ENCODE peak calls at places on chromosomes 3 and 15, in six cellular contexts. Y is colonic mucosa, A is lower lobe of right lung, U is adrenal gland, I is body of pancreas, S is cardiac muscle cell. F is an unnamed sample.
A peak's percentile ranks its signal among the peaks of the same experiment; 100 is the strongest.

GRCh38 chr15:58545307-58546065 is 113.7 kb downstream of the LIPC start:
- DNase-seq in Y (no peak), I (no peak), A (no peak), U (no peak), S (no peak), F (no peak)

GRCh38 chr3:108125550-108126071 is 34.8 kb upstream of the CD47 start:
- DNase-seq in Y (no peak), A (no peak), I (no peak), U (no peak), S (no peak), F (no peak)

GRCh38 chr15:60651734-60652141 is 172.8 kb upstream of the ICE2 start:
- DNase-seq in A (no peak), Y (no peak), U (no peak), S (peak; percentile 34), I (no peak), F (peak; percentile 85)

GRCh38 chr15:67820992-67821783 is 4.1 kb upstream of the SKOR1 start:
- DNase-seq in U (peak; percentile 55), S (peak; percentile 89), I (peak; percentile 47), Y (peak; percentile 42), A (no peak), F (no peak)

GRCh38 chr3:14988988-14989394 is 41.6 kb downstream of the NR2C2 start:
- DNase-seq in I (no peak), Y (no peak), S (peak; percentile 7), A (no peak), U (no peak), F (peak; percentile 14)

GRCh38 chr3:196186661-196187573 is 24.3 kb downstream of the ZDHHC19 start:
- DNase-seq in Y (no peak), U (no peak), I (no peak), A (no peak), S (no peak), F (no peak)

GRCh38 chr3:153070153-153070868 is 91.7 kb upstream of the RAP2B start:
- DNase-seq in S (no peak), A (no peak), I (no peak), U (no peak), Y (no peak), F (no peak)

GRCh38 chr3:64443553-64444331 is 218.5 kb upstream of the PRICKLE2 start:
- DNase-seq in A (no peak), U (no peak), Y (peak; percentile 20), I (peak; percentile 15), S (no peak), F (no peak)

GRCh38 chr3:141972394-141972793 is 96.0 kb downstream of the ATP1B3 start:
- DNase-seq in A (no peak), Y (no peak), S (no peak), U (no peak), I (no peak), F (peak; percentile 49)

GRCh38 chr3:9409981-9410849 is 12.8 kb downstream of the SETD5 start:
- DNase-seq in U (no peak), A (no peak), I (no peak), S (no peak), Y (no peak), F (no peak)

GRCh38 chr3:186128158-186128557 is 19.3 kb upstream of the ETV5 start:
- DNase-seq in U (no peak), I (no peak), A (no peak), S (no peak), Y (no peak), F (no peak)

GRCh38 chr15:81411056-81411455 is 37.0 kb upstream of the TMC3 start:
- DNase-seq in A (no peak), I (no peak), S (no peak), Y (no peak), U (no peak), F (peak; percentile 62)

GRCh38 chr3:160893207-160893606 is 137.2 kb downstream of the PPM1L start:
- DNase-seq in I (no peak), U (no peak), A (no peak), S (no peak), Y (no peak), F (no peak)

GRCh38 chr15:63800739-63801138 is 33.0 kb downstream of the HERC1 start:
- DNase-seq in Y (no peak), A (no peak), U (no peak), S (no peak), I (no peak), F (no peak)

GRCh38 chr3:61521229-61521628 is 40.1 kb upstream of the PTPRG start:
- DNase-seq in S (no peak), Y (no peak), A (no peak), I (no peak), U (no peak), F (no peak)

GRCh38 chr15:81901323-81901722 is 144.5 kb downstream of the MEX3B start:
- DNase-seq in U (no peak), Y (no peak), I (no peak), A (no peak), S (no peak), F (no peak)

GRCh38 chr15:31304736-31305365 is 21.8 kb upstream of the KLF13 start:
- DNase-seq in S (no peak), U (no peak), Y (no peak), A (no peak), I (no peak), F (no peak)

GRCh38 chr3:42129014-42129953 is 38.1 kb downstream of the TRAK1 start:
- DNase-seq in U (no peak), S (no peak), I (peak; percentile 50), A (no peak), Y (no peak), F (no peak)

GRCh38 chr3:177944228-177944661 is 592.0 kb upstream of the KCNMB2 start:
- DNase-seq in Y (no peak), I (no peak), A (no peak), S (no peak), U (no peak), F (no peak)

GRCh38 chr3:177946515-177946914 is 589.7 kb upstream of the KCNMB2 start:
- DNase-seq in U (no peak), A (no peak), I (no peak), Y (no peak), S (no peak), F (no peak)

GRCh38 chr3:177947901-177948300 is 588.3 kb upstream of the KCNMB2 start:
- DNase-seq in S (no peak), Y (no peak), I (no peak), A (no peak), U (no peak), F (no peak)

GRCh38 chr3:177946965-177947364 is 589.3 kb upstream of the KCNMB2 start:
- DNase-seq in I (no peak), S (no peak), U (no peak), A (no peak), Y (no peak), F (no peak)

GRCh38 chr3:177945999-177946398 is 590.2 kb upstream of the KCNMB2 start:
- DNase-seq in I (no peak), Y (no peak), S (no peak), A (no peak), U (no peak), F (no peak)
- H3K9me3 ChIP-seq in I (no peaks in the 10 kb centered on the region), Y (no peaks in the 10 kb centered on the region), S (no peaks in the 10 kb centered on the region), A (no peaks in the 10 kb centered on the region), U (no peaks in the 10 kb centered on the region), F (no peaks in the 10 kb centered on the region)

DNA sequence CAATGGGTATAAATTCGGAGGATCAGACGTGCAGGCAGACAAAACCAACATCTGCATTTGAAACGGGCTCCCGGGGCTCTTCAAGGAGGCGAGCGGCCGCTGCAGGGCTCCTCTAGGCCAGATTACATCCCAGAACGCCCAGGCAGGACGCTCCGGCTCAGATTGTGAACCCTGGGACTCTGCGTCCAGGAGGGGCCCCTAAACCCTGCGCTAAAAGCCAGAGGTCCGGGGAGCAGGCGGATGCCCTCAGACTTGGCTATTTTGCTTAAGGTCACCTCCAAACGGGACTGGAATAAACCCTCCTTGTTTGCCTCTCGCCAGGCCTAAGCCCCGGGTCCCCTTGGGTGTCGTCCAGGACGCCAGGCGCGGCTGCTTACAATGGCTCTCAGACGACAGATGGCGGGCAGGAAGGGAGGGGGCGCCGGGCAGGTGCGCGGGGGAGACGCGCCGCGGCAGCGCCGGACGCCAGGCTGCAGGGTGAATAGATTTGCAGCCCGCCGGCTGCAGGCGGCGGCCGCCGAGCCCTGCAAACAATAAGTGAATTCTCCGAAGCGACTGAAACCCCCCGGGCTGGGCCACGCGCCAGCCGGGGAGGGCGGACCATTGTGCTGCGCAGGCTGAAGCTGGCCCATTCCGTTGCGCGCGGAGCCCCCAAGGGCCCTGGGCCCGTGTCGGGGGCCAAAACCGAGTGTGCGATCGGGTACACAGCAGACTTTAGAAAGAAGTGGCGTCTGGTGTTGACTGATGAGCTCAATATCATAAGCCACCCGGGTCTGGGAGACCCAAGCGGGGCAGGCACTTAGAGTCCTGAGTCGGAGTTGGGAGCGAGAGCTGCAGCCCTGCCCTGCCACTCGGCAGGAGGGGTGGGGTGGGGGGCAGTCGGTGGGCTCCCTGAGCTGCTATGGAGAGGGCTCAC is 32.3 kb upstream of the AMOTL2 start:
- DNase-seq in I (peak; percentile 55), S (peak; percentile 55), Y (peak; percentile 59), U (no peak), A (peak; percentile 60), F (peak; percentile 99)
- H3K4me3 ChIP-seq in I (peak overlapping the region; percentile 2), S (peak overlapping the region; percentile 18), Y (peak overlapping the region; percentile 12), U (peak overlapping the region; percentile 49), A (peak overlapping the region; percentile 49), F (peak overlapping the region; percentile 39)

GRCh38 chr3:5232570-5232969 is 45.1 kb downstream of the EDEM1 start:
- DNase-seq in A (no peak), I (no peak), U (no peak), Y (no peak), S (no peak), F (no peak)
- TF ChIP-seq CTCF in A (no peak), I (no peak), U (no peak), Y (no peak), S (no peak), F (peak; percentile 35)

DNA sequence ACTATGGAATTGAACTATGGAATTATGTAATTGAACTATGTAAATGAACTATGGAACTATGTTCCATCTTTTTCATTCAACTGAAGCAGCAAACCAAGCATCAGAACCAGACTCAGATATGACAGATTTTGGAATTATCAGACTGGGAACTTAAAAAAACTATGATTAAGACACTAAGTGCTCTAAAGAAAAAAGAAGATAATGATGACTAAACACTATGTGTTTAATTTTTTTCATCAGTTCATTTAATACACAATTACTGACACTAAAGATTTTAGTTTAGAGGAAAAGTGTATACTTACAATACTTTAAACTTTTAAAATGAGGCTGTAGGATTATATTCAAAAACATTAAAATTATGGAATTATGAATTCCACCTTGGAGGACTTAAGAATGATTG is 15.3 kb downstream of the RFX7 start:
- DNase-seq in Y (no peak), A (no peak), U (no peak), S (no peak), I (no peak), F (no peak)
- H3K9me3 ChIP-seq in Y (no peaks in the 10 kb centered on the region), A (peaks cover 27% of the 10 kb centered on the region), U (peaks cover 31% of the 10 kb centered on the region), S (no peaks in the 10 kb centered on the region), I (peaks cover 3% of the 10 kb centered on the region), F (peaks cover 10% of the 10 kb centered on the region)

DNA sequence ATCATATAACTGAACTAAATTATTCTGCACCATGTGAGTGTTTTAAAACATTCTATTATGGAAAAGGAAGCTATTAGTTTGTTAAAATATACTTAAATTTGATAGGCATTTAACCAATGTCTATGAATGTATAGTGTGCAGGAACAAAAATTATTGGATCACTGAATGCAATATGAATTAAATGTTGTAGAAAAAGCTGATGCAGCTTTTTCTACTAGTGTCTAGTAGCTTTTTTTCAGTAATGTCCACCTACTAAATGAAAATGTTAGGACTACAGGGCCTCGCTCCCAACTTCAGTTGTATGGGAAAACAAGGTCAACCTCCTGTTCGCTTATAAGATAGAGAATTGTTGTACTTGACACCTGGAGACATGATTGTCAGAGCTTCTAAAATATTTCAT is 335.0 kb downstream of the MECOM start:
- DNase-seq in S (no peak), A (no peak), U (no peak), Y (no peak), I (no peak), F (no peak)
- H3K4me3 ChIP-seq in S (no peak overlapping the region), A (no peak overlapping the region), U (no peak overlapping the region), Y (no peak overlapping the region), I (no peak overlapping the region), F (no peak overlapping the region)

GRCh38 chr3:46488735-46489361 is 8.9 kb upstream of the RTP3 start:
- DNase-seq in S (peak; percentile 95), A (peak; percentile 94), U (peak; percentile 85), I (peak; percentile 98), Y (peak; percentile 97), F (peak; percentile 95)
- TF ChIP-seq CTCF in S (peak; percentile 100), A (peak; percentile 98), U (peak; percentile 98), I (peak; percentile 100), Y (peak; percentile 97), F (peak; percentile 99)

F was measured in WERI-Rb-1.